ENCODE peak calls at places on chromosomes 16 and 17, in ten cellular contexts. H, Y, F, O, P, E, Q, S, Z and T are unnamed samples. For H3K36me3, the result is how much of the 10 kb centered on the place peaks cover.

GRCh38 chr16:80324371-80324770 is 216.4 kb upstream of the DYNLRB2 start:
- DNase-seq in H (no peak), Y (no peak), F (no peak), O (no peak), P (no peak), E (no peak), Q (no peak), S (no peak), Z (no peak), T (no peak)

GRCh38 chr16:15961060-15961511 is 11.7 kb downstream of the ABCC1 start:
- DNase-seq in H (no peak), Y (no peak), F (no peak), O (no peak), P (no peak), E (no peak), Q (no peak), S (peak), Z (peak), T (no peak)

GRCh38 chr16:67773569-67774456 is 32.5 kb downstream of the RANBP10 start:
- DNase-seq in H (no peak), Y (peak), F (no peak), O (no peak), P (no peak), E (no peak), Q (no peak), S (peak), Z (no peak), T (no peak)

GRCh38 chr17:73870035-73870434 is 225.8 kb upstream of the SDK2 start:
- DNase-seq in H (no peak), Y (no peak), F (no peak), O (no peak), P (no peak), E (no peak), Q (no peak), S (no peak), Z (no peak), T (no peak)

GRCh38 chr17:49029841-49030240 is 32.7 kb downstream of the IGF2BP1 start:
- DNase-seq in H (no peak), Y (no peak), F (no peak), O (no peak), P (no peak), E (no peak), Q (no peak), S (no peak), Z (no peak), T (no peak)

GRCh38 chr16:81600275-81600674 is 155.7 kb downstream of the CMIP start:
- DNase-seq in H (no peak), Y (no peak), F (no peak), O (no peak), P (peak), E (peak), Q (peak), S (peak), Z (no peak), T (peak)

GRCh38 chr16:11052080-11052808 is 107.9 kb downstream of the CLEC16A start:
- DNase-seq in H (no peak), Y (no peak), F (no peak), O (no peak), P (no peak), E (no peak), Q (no peak), S (no peak), Z (peak), T (no peak)

GRCh38 chr17:44501866-44502265 is 1.3 kb downstream of the GPATCH8 start:
- DNase-seq in H (no peak), Y (no peak), F (no peak), O (no peak), P (no peak), E (no peak), Q (no peak), S (peak), Z (peak), T (no peak)

GRCh38 chr16:85312642-85313540 is 200.6 kb upstream of the CIBAR2 start:
- DNase-seq in H (no peak), Y (no peak), F (no peak), O (no peak), P (no peak), E (no peak), Q (no peak), S (no peak), Z (no peak), T (peak)

GRCh38 chr16:81513204-81514040 is 68.8 kb downstream of the CMIP start:
- DNase-seq in H (no peak), Y (peak), F (no peak), O (peak), P (no peak), E (peak), Q (no peak), S (no peak), Z (no peak), T (no peak)

GRCh38 chr17:45690876-45691275 is 93.2 kb upstream of the CRHR1 start:
- DNase-seq in H (no peak), Y (no peak), F (no peak), O (no peak), P (no peak), E (no peak), Q (no peak), S (no peak), Z (no peak), T (no peak)

GRCh38 chr17:76138234-76138895 is 2.7 kb downstream of the FOXJ1 start:
- DNase-seq in H (no peak), Y (no peak), F (no peak), O (no peak), P (peak), E (peak), Q (no peak), S (no peak), Z (no peak), T (no peak)

GRCh38 chr17:50837286-50837979 is 2.0 kb downstream of the WFIKKN2 start:
- DNase-seq in H (peak), Y (no peak), F (no peak), O (no peak), P (no peak), E (peak), Q (no peak), S (no peak), Z (no peak), T (no peak)

GRCh38 chr17:69810326-69811035 is 264.5 kb upstream of the KCNJ16 start:
- DNase-seq in H (no peak), Y (no peak), F (no peak), O (no peak), P (no peak), E (no peak), Q (no peak), S (no peak), Z (no peak), T (no peak)

GRCh38 chr17:40346061-40346767 is 18.3 kb downstream of the GJD3 start:
- DNase-seq in H (no peak), Y (no peak), F (no peak), O (peak), P (no peak), E (no peak), Q (no peak), S (no peak), Z (no peak), T (peak)

GRCh38 chr16:66127459-66128362 is 238.8 kb upstream of the CDH5 start:
- DNase-seq in H (no peak), Y (no peak), F (no peak), O (no peak), P (peak), E (no peak), Q (no peak), S (no peak), Z (no peak), T (no peak)

GRCh38 chr16:19432429-19432828 is 14.7 kb downstream of the TMC5 start:
- DNase-seq in H (no peak), Y (no peak), F (no peak), O (no peak), P (no peak), E (no peak), Q (no peak), S (no peak), Z (peak), T (no peak)

GRCh38 chr17:29569245-29569950 is 897 bp downstream of the TP53I13 start:
- DNase-seq in H (peak), Y (peak), F (no peak), O (peak), P (peak), E (peak), Q (no peak), S (peak), Z (no peak), T (peak)

GRCh38 chr17:79834575-79835469 is 4.4 kb downstream of the CBX4 start:
- DNase-seq in H (no peak), Y (no peak), F (no peak), O (no peak), P (peak), E (peak), Q (peak), S (no peak), Z (peak), T (no peak)

GRCh38 chr17:52032454-52032853 is 126.1 kb downstream of the CA10 start:
- DNase-seq in H (no peak), Y (no peak), F (no peak), O (no peak), P (no peak), E (no peak), Q (no peak), S (no peak), Z (no peak), T (no peak)

DNA sequence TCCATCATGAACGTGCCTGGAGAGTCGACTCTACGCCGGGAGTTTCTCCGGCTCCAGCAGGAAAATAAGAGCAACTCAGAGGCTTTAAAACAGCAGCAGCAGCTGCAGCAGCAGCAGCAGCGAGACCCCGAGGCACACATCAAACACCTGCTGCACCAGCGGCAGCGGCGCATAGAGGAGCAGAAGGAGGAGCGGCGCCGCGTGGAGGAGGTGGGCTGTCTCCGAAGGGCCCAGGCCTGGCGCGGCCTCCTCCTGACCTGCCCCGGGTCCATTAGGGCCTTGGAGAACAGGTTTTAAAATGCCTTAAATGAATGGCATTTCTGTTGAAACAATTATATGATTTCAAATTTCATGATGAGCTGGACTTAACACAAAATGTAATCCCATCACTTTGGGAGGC is 11.8 kb upstream of the C17orf107 start:
- DNase-seq in H (no peak), Y (no peak), F (no peak), O (no peak), P (no peak), E (no peak), Q (no peak), S (no peak), Z (no peak), T (no peak)
- H3K36me3 ChIP-seq in H (half or more), Y (under half), F (half or more), O (half or more), P (half or more), E (under half), Q (half or more), S (half or more), Z (half or more), T (under half)

DNA sequence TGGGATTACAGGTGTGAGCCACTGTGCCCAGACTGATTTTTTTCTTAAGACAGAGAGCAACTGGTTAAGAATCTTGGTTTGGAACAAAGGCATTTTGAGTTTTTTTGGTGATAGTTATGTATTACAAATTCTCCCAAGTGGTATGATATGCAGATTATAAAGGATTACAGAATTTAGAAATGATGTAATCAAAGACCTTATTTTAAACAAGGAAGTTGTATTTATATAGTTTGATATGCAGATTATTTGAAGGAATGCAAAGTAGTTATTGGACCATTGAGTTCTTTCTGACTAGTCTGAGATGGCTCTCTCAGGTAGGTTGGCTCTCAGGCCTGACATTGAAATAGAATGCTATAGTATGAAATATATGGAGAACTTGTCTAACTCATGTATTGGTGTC is 34.9 kb downstream of the AATF start:
- DNase-seq in H (no peak), Y (no peak), F (no peak), O (no peak), P (no peak), E (no peak), Q (no peak), S (no peak), Z (no peak), T (no peak)
- H3K36me3 ChIP-seq in H (under half), Y (under half), F (under half), O (under half), P (under half), E (under half), Q (under half), S (under half), Z (under half), T (under half)

GRCh38 chr17:1464186-1464585 is 8.2 kb upstream of the CRK start:
- DNase-seq in H (no peak), Y (no peak), F (no peak), O (no peak), P (peak), E (no peak), Q (no peak), S (no peak), Z (no peak), T (no peak)
- H3K36me3 ChIP-seq in H (under half), Y (under half), F (under half), O (half or more), P (under half), E (under half), Q (under half), S (half or more), Z (under half), T (under half)

GRCh38 chr16:27769561-27770222 is 219.7 kb downstream of the KATNIP start:
- DNase-seq in H (no peak), Y (no peak), F (no peak), O (no peak), P (no peak), E (no peak), Q (no peak), S (peak), Z (no peak), T (no peak)
- H3K36me3 ChIP-seq in H (under half), Y (under half), F (under half), O (under half), P (under half), E (under half), Q (under half), S (under half), Z (under half), T (under half)

GRCh38 chr17:58506354-58507080 is 7.9 kb downstream of the MTMR4 start:
- DNase-seq in H (no peak), Y (no peak), F (no peak), O (no peak), P (no peak), E (no peak), Q (no peak), S (peak), Z (no peak), T (no peak)

GRCh38 chr17:58510075-58510474 is 4.4 kb downstream of the MTMR4 start:
- DNase-seq in H (no peak), Y (no peak), F (no peak), O (no peak), P (no peak), E (no peak), Q (no peak), S (no peak), Z (no peak), T (no peak)

GRCh38 chr17:58507123-58507634 is 7.3 kb downstream of the MTMR4 start:
- DNase-seq in H (no peak), Y (no peak), F (no peak), O (no peak), P (no peak), E (no peak), Q (no peak), S (no peak), Z (no peak), T (no peak)

GRCh38 chr17:58504826-58505351 is 9.5 kb downstream of the MTMR4 start:
- DNase-seq in H (no peak), Y (no peak), F (no peak), O (no peak), P (no peak), E (peak), Q (no peak), S (no peak), Z (no peak), T (no peak)

DNA sequence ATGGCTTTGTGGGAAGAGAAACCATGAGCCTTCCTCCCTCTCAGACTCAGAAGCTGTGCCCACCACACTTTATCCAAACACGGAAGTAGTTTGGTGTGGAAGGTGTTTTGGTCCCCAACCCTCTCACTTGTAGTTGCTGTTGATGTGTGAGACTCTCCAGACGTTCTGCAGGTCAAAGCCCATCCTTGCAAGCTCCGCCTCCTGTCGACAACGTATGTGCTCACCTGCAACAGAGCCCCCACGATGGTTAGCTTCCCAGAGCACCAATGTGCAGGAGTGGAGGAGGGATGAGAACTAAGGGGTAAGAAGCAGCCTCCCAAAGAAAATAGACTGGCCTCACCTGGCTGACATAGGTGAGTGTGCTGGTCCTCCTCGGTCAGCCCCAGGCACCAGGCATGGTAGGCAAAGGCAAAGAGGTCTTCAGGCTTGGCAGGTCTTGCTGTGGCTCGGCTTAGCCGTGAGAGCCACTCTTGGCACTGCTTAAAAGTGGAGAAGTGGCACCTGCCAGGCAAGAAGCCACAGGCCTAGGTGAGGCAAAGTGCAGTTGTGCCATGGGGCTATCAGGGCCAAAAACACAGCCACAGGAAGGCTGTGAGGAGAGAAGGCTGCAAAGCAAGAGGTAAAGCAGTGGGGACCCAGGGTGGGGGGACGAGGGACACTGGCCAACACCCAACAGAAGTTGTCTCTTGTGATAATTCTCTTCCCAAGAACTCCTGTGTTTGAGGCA is 5.9 kb downstream of the MTMR4 start:
- DNase-seq in H (no peak), Y (no peak), F (no peak), O (no peak), P (no peak), E (no peak), Q (no peak), S (no peak), Z (no peak), T (no peak)
- H3K36me3 ChIP-seq in H (half or more), Y (under half), F (half or more), O (half or more), P (half or more), E (under half), Q (half or more), S (half or more), Z (half or more), T (under half)

GRCh38 chr17:4939554-4939803 is 367 bp downstream of the SLC25A11 start:
- DNase-seq in H (peak), Y (peak), F (no peak), O (no peak), P (no peak), E (no peak), Q (no peak), S (no peak), Z (no peak), T (no peak)

GRCh38 chr17:4942760-4943508 is 2.9 kb downstream of the RNF167 start:
- DNase-seq in H (no peak), Y (no peak), F (no peak), O (no peak), P (no peak), E (no peak), Q (no peak), S (no peak), Z (no peak), T (no peak)

GRCh38 chr17:4940625-4941021 is 555 bp downstream of the RNF167 start:
- DNase-seq in H (no peak), Y (peak), F (no peak), O (no peak), P (no peak), E (no peak), Q (no peak), S (no peak), Z (peak), T (no peak)

GRCh38 chr17:4939804-4940624 is at the start of the genes RNF167 and SLC25A11:
- DNase-seq in H (peak), Y (peak), F (peak), O (peak), P (peak), E (peak), Q (peak), S (peak), Z (peak), T (peak)

DNA sequence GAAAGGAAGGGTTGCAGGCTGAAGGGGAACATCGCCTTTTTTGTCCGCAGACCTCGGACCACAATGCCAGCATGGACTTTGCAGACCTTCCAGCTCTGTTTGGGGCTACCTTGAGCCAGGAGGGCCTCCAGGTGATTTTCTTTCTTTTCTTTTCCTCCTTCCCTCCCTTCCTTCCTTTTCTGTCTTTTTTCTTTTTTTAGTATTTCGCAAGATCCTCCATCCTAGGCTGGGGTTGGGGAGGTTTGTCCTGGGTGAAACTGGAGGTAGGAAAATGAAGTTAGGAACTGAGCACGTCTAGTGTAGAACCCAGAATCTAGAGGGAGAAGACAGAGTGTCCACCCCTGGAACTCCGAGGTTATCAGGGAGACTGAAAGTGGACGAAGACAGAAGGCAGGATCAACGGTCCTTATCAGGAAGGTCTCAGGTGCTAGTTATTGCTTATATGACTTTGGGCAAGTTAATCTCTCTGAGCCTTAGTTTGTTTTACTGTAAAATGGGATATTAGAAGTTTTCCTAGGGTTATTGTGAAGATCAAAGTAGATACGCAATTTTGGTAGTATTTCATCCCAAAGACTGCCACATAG is 1.1 kb downstream of the RNF167 start:
- DNase-seq in H (no peak), Y (no peak), F (no peak), O (no peak), P (no peak), E (no peak), Q (no peak), S (no peak), Z (no peak), T (no peak)
- H3K36me3 ChIP-seq in H (under half), Y (under half), F (under half), O (half or more), P (under half), E (under half), Q (half or more), S (half or more), Z (under half), T (under half)

GRCh38 chr16:88727871-88728270 is 21.6 kb downstream of the CTU2 start:
- DNase-seq in H (no peak), Y (no peak), F (no peak), O (no peak), P (peak), E (no peak), Q (peak), S (no peak), Z (no peak), T (no peak)

GRCh38 chr16:88725609-88726407 is 19.5 kb downstream of the CTU2 start:
- DNase-seq in H (no peak), Y (no peak), F (no peak), O (no peak), P (peak), E (no peak), Q (no peak), S (no peak), Z (no peak), T (no peak)

GRCh38 chr16:88724855-88725555 is 18.7 kb downstream of the CTU2 start:
- DNase-seq in H (no peak), Y (no peak), F (no peak), O (no peak), P (peak), E (no peak), Q (no peak), S (no peak), Z (no peak), T (no peak)

GRCh38 chr16:88726981-88727380 is 20.7 kb downstream of the CTU2 start:
- DNase-seq in H (no peak), Y (no peak), F (no peak), O (no peak), P (no peak), E (no peak), Q (no peak), S (no peak), Z (no peak), T (no peak)

DNA sequence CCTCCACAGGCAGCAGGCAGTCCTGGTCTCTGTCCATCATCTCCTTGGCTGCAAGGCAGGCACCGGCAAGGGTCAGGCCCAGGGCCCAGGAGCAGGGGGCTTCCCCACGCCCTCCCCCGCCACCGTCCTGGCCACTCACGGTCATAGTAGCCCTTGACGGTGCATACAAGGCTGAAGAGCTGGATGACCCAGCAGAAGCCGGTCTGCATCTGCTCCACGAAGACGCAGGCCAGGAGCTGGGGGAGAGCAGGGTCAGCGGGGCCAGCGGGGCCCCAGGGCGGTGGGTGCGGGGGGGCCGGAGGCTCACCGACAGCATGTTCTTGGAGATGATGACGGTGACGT is 20.1 kb downstream of the CTU2 start:
- DNase-seq in H (no peak), Y (no peak), F (no peak), O (no peak), P (no peak), E (no peak), Q (no peak), S (no peak), Z (no peak), T (no peak)
- H3K36me3 ChIP-seq in H (half or more), Y (under half), F (under half), O (under half), P (under half), E (under half), Q (half or more), S (half or more), Z (half or more), T (under half)